ENCODE peak calls at places on chromosomes 1 and 21, in five cellular contexts. One of them, this sample, is unnamed.

GRCh38 chr1:28297826-28298225 is 31.0 kb upstream of the MED18 start:
- DNase-seq in posterior vena cava: no peak
- DNase-seq in SW480: no peak
- DNase-seq in iPS-NIHi11: no peak
- DNase-seq in HCT116: no peak
- DNase-seq in this sample: no peak

GRCh38 chr1:164240081-164240480 is 318.9 kb upstream of the PBX1 start:
- DNase-seq in iPS-NIHi11: peak; percentile 25
- DNase-seq in SW480: peak; percentile 10
- DNase-seq in posterior vena cava: no peak
- DNase-seq in HCT116: no peak
- DNase-seq in this sample: no peak

GRCh38 chr1:200154069-200154767 is 126.7 kb downstream of the NR5A2 start:
- DNase-seq in HCT116: no peak
- DNase-seq in posterior vena cava: no peak
- DNase-seq in iPS-NIHi11: no peak
- DNase-seq in SW480: peak; percentile 2
- DNase-seq in this sample: peak; percentile 17

GRCh38 chr1:212293579-212293978 is 8.4 kb downstream of the PPP2R5A start:
- DNase-seq in SW480: no peak
- DNase-seq in HCT116: no peak
- DNase-seq in posterior vena cava: no peak
- DNase-seq in iPS-NIHi11: no peak
- DNase-seq in this sample: no peak

GRCh38 chr1:78333426-78334012 is 157.3 kb upstream of the PTGFR start:
- DNase-seq in SW480: peak; percentile 23
- DNase-seq in HCT116: peak; percentile 37
- DNase-seq in posterior vena cava: no peak
- DNase-seq in iPS-NIHi11: peak; percentile 20
- DNase-seq in this sample: no peak

GRCh38 chr21:32322103-32322502 is 23.4 kb downstream of the MRAP start:
- DNase-seq in iPS-NIHi11: no peak
- DNase-seq in posterior vena cava: no peak
- DNase-seq in HCT116: no peak
- DNase-seq in SW480: no peak
- DNase-seq in this sample: no peak

GRCh38 chr1:116819081-116819480 is 64.9 kb downstream of the CD2 start:
- DNase-seq in posterior vena cava: no peak
- DNase-seq in SW480: no peak
- DNase-seq in HCT116: no peak
- DNase-seq in iPS-NIHi11: no peak
- DNase-seq in this sample: no peak

GRCh38 chr1:1283821-1284220 is 3.6 kb downstream of the SCNN1D start:
- DNase-seq in posterior vena cava: no peak
- DNase-seq in SW480: peak; percentile 43
- DNase-seq in HCT116: no peak
- DNase-seq in iPS-NIHi11: peak; percentile 81
- DNase-seq in this sample: peak; percentile 8

GRCh38 chr1:9593492-9594465 is 5.1 kb downstream of the TMEM201 start:
- DNase-seq in posterior vena cava: peak; percentile 89
- DNase-seq in iPS-NIHi11: peak; percentile 91
- DNase-seq in HCT116: no peak
- DNase-seq in SW480: peak; percentile 33
- DNase-seq in this sample: peak; percentile 55

GRCh38 chr1:166379447-166379846 is 212.6 kb upstream of the FAM78B start:
- DNase-seq in SW480: peak; percentile 3
- DNase-seq in iPS-NIHi11: no peak
- DNase-seq in posterior vena cava: no peak
- DNase-seq in HCT116: no peak
- DNase-seq in this sample: no peak

GRCh38 chr1:11668516-11668915 is 4.5 kb downstream of the FBXO6 start:
- DNase-seq in SW480: no peak
- DNase-seq in posterior vena cava: no peak
- DNase-seq in HCT116: no peak
- DNase-seq in iPS-NIHi11: no peak
- DNase-seq in this sample: no peak

GRCh38 chr1:7290971-7291970 is 479.8 kb upstream of the VAMP3 start:
- DNase-seq in HCT116: no peak
- DNase-seq in iPS-NIHi11: no peak
- DNase-seq in posterior vena cava: peak; percentile 82
- DNase-seq in SW480: no peak
- DNase-seq in this sample: no peak

GRCh38 chr1:29607236-29607635 is 370.9 kb downstream of the PTPRU start:
- DNase-seq in HCT116: peak; percentile 15
- DNase-seq in iPS-NIHi11: no peak
- DNase-seq in SW480: no peak
- DNase-seq in posterior vena cava: no peak
- DNase-seq in this sample: no peak

GRCh38 chr1:180623579-180624347 is 8.1 kb upstream of the XPR1 start:
- DNase-seq in iPS-NIHi11: peak; percentile 40
- DNase-seq in SW480: no peak
- DNase-seq in posterior vena cava: no peak
- DNase-seq in HCT116: no peak
- DNase-seq in this sample: no peak

GRCh38 chr1:5514519-5515183 is 477.6 kb downstream of the NPHP4 start:
- DNase-seq in posterior vena cava: peak; percentile 90
- DNase-seq in SW480: peak; percentile 46
- DNase-seq in iPS-NIHi11: peak; percentile 95
- DNase-seq in HCT116: peak; percentile 16
- DNase-seq in this sample: peak; percentile 71

GRCh38 chr1:1359668-1360468 is 1.5 kb upstream of the MXRA8 start:
- DNase-seq in SW480: no peak
- DNase-seq in iPS-NIHi11: peak; percentile 16
- DNase-seq in HCT116: no peak
- DNase-seq in posterior vena cava: no peak
- DNase-seq in this sample: no peak

GRCh38 chr1:93629101-93630059 is 52.3 kb downstream of the BCAR3 start:
- DNase-seq in posterior vena cava: no peak
- DNase-seq in iPS-NIHi11: peak; percentile 65
- DNase-seq in SW480: peak; percentile 83
- DNase-seq in HCT116: peak; percentile 59
- DNase-seq in this sample: peak; percentile 30

GRCh38 chr1:34795916-34796315 is 3.1 kb downstream of the GJA4 start:
- DNase-seq in iPS-NIHi11: no peak
- DNase-seq in HCT116: no peak
- DNase-seq in SW480: no peak
- DNase-seq in posterior vena cava: no peak
- DNase-seq in this sample: no peak

GRCh38 chr1:94522304-94522703 is 19.3 kb downstream of the F3 start:
- DNase-seq in iPS-NIHi11: peak; percentile 22
- DNase-seq in HCT116: peak; percentile 45
- DNase-seq in SW480: peak; percentile 33
- DNase-seq in posterior vena cava: no peak
- DNase-seq in this sample: no peak

GRCh38 chr1:180282401-180282800 is 52.3 kb downstream of the LHX4 start:
- DNase-seq in SW480: no peak
- DNase-seq in iPS-NIHi11: no peak
- DNase-seq in posterior vena cava: no peak
- DNase-seq in HCT116: no peak
- DNase-seq in this sample: no peak

GRCh38 chr1:53525595-53525994 is 66.4 kb downstream of the DMRTB1 start:
- DNase-seq in posterior vena cava: no peak
- DNase-seq in HCT116: no peak
- DNase-seq in iPS-NIHi11: peak; percentile 78
- DNase-seq in SW480: no peak
- DNase-seq in this sample: no peak

GRCh38 chr1:150987928-150988327 is 5.8 kb downstream of the ANXA9 start:
- DNase-seq in HCT116: no peak
- DNase-seq in SW480: no peak
- DNase-seq in iPS-NIHi11: no peak
- DNase-seq in posterior vena cava: no peak
- DNase-seq in this sample: no peak

GRCh38 chr1:41862411-41863221 is 56.1 kb downstream of the HIVEP3 start:
- DNase-seq in iPS-NIHi11: no peak
- DNase-seq in posterior vena cava: no peak
- DNase-seq in SW480: peak; percentile 42
- DNase-seq in HCT116: peak; percentile 83
- DNase-seq in this sample: no peak

GRCh38 chr1:11571906-11572616 is 82.2 kb downstream of the FBXO2 start:
- DNase-seq in HCT116: peak; percentile 8
- DNase-seq in iPS-NIHi11: peak; percentile 73
- DNase-seq in SW480: peak; percentile 33
- DNase-seq in posterior vena cava: no peak
- DNase-seq in this sample: no peak

GRCh38 chr1:183048087-183049085 is 25.2 kb downstream of the LAMC1 start:
- DNase-seq in iPS-NIHi11: no peak
- DNase-seq in SW480: no peak
- DNase-seq in posterior vena cava: no peak
- DNase-seq in HCT116: no peak
- DNase-seq in this sample: no peak

GRCh38 chr21:44712203-44713028 is 1.0 kb upstream of the TSPEAR start:
- DNase-seq in HCT116: no peak
- DNase-seq in iPS-NIHi11: no peak
- DNase-seq in posterior vena cava: peak; percentile 22
- DNase-seq in SW480: no peak
- DNase-seq in this sample: no peak

This sample was measured in transverse colon.